ENCODE peak calls at places on chromosomes 6 and 20, in seven cellular contexts. G, N, R, T, P, L and D are unnamed samples.

GRCh38 chr20:12028771-12029170 is 111.1 kb downstream of the BTBD3 start:
- DNase-seq in G (no peak), N (no peak), R (no peak), T (no peak), P (no peak), L (no peak), D (no peak)

GRCh38 chr6:8825726-8826125 is 390.4 kb upstream of the SLC35B3 start:
- DNase-seq in G (no peak), N (no peak), R (no peak), T (no peak), P (no peak), L (no peak), D (no peak)

GRCh38 chr20:31452575-31452974 is 12.1 kb downstream of the DEFB123 start:
- DNase-seq in G (no peak), N (no peak), R (no peak), T (no peak), P (no peak), L (no peak), D (no peak)

GRCh38 chr6:1894954-1895353 is 285.2 kb downstream of the FOXC1 start:
- DNase-seq in G (peak; percentile 66), N (peak; percentile 28), R (no peak), T (peak; percentile 44), P (no peak), L (no peak), D (no peak)

GRCh38 chr20:42844751-42845150 is 345.0 kb downstream of the PTPRT start:
- DNase-seq in G (no peak), N (no peak), R (no peak), T (no peak), P (no peak), L (no peak), D (no peak)

GRCh38 chr6:117326396-117326795 is 61.0 kb downstream of the VGLL2 start:
- DNase-seq in G (no peak), N (no peak), R (no peak), T (no peak), P (no peak), L (no peak), D (no peak)

GRCh38 chr6:15350386-15351083 is 104.7 kb downstream of the JARID2 start:
- DNase-seq in G (no peak), N (no peak), R (no peak), T (no peak), P (no peak), L (no peak), D (no peak)

GRCh38 chr6:96613291-96613999 is 50.5 kb downstream of the FHL5 start:
- DNase-seq in G (no peak), N (no peak), R (no peak), T (no peak), P (peak; percentile 4), L (no peak), D (no peak)

GRCh38 chr20:31862506-31862905 is 7.8 kb downstream of the DUSP15 start:
- DNase-seq in G (no peak), N (no peak), R (no peak), T (no peak), P (no peak), L (no peak), D (no peak)

GRCh38 chr20:39795401-39796272 is 833.5 kb downstream of the DHX35 start:
- DNase-seq in G (peak; percentile 67), N (peak; percentile 59), R (no peak), T (no peak), P (no peak), L (no peak), D (no peak)

GRCh38 chr6:52498538-52499017 is 78.3 kb downstream of the TRAM2 start:
- DNase-seq in G (no peak), N (no peak), R (no peak), T (no peak), P (no peak), L (no peak), D (no peak)

GRCh38 chr6:27726620-27727023 is 185.6 kb downstream of the OR2B2 start:
- DNase-seq in G (peak; percentile 67), N (no peak), R (no peak), T (peak; percentile 44), P (peak; percentile 73), L (no peak), D (no peak)

GRCh38 chr6:169019727-169020491 is 233.7 kb downstream of the THBS2 start:
- DNase-seq in G (no peak), N (no peak), R (peak; percentile 19), T (no peak), P (peak; percentile 36), L (no peak), D (no peak)

GRCh38 chr6:98831057-98832031 is 3.0 kb upstream of the POU3F2 start:
- DNase-seq in G (no peak), N (no peak), R (peak; percentile 60), T (no peak), P (peak; percentile 63), L (no peak), D (no peak)

GRCh38 chr6:140494321-140495085 is 1120.1 kb upstream of the CITED2 start:
- DNase-seq in G (peak; percentile 3), N (no peak), R (no peak), T (no peak), P (no peak), L (no peak), D (no peak)

GRCh38 chr6:170159040-170159965 is 131.6 kb downstream of the DLL1 start:
- DNase-seq in G (no peak), N (no peak), R (no peak), T (no peak), P (no peak), L (no peak), D (no peak)

GRCh38 chr6:104955491-104955890 is 1.4 kb upstream of the LIN28B start:
- DNase-seq in G (no peak), N (no peak), R (peak; percentile 73), T (no peak), P (peak; percentile 83), L (no peak), D (no peak)

GRCh38 chr6:104953410-104953953 is 3.4 kb upstream of the LIN28B start:
- DNase-seq in G (no peak), N (no peak), R (peak; percentile 91), T (no peak), P (peak; percentile 90), L (no peak), D (no peak)

GRCh38 chr6:104954091-104954797 is 2.7 kb upstream of the LIN28B start:
- DNase-seq in G (no peak), N (no peak), R (peak; percentile 49), T (no peak), P (peak; percentile 56), L (no peak), D (no peak)

GRCh38 chr6:104951677-104952076 is 5.2 kb upstream of the LIN28B start:
- DNase-seq in G (no peak), N (no peak), R (no peak), T (no peak), P (no peak), L (no peak), D (no peak)

DNA sequence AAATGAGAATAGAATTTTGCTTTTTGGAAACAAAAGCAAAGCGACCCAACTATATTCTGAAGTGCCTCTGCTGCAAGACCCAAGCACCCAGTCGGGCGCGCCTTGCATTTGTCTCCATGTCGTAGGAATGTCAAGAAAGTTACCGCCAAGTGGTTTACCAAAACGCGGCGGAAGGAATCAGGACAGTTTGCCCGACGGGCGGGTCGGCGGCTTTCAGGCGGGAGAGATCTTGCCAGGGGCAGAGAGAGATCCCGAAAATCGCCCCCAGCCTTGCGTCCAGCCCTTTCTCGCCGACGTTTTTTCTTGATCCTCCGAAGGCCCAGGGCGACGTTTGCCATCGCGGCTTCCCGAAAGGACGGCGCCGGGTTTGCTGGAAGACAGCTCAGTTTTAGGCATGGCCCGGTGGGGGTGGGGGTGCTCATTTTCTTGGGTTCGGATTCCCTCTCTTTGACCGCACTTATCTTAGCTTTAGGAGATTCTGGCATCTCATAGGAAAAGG is 3.9 kb upstream of the LIN28B start:
- DNase-seq in G (no peak), N (no peak), R (peak; percentile 85), T (no peak), P (peak; percentile 95), L (no peak), D (no peak)
- TF ChIP-seq EZH2 in G (peak; percentile 81), N (peak; percentile 97), R (peak; percentile 19), T (no peak), P (no peak), L (peak; percentile 91), D (no peak)

GRCh38 chr6:33278810-33279209 is 1.9 kb downstream of the B3GALT4 start:
- DNase-seq in G (no peak), N (no peak), R (no peak), T (no peak), P (no peak), L (no peak), D (no peak)

GRCh38 chr6:33277663-33278391 is 904 bp downstream of the B3GALT4 start:
- DNase-seq in G (no peak), N (no peak), R (peak; percentile 29), T (peak; percentile 21), P (peak; percentile 46), L (no peak), D (peak; percentile 45)

GRCh38 chr6:33276864-33277662 is at the start of gene B3GALT4:
- DNase-seq in G (peak; percentile 84), N (peak; percentile 63), R (peak; percentile 93), T (peak; percentile 92), P (peak; percentile 92), L (peak; percentile 67), D (peak; percentile 85)

GRCh38 chr6:33279257-33279695 is 2.4 kb downstream of the B3GALT4 start:
- DNase-seq in G (no peak), N (no peak), R (no peak), T (no peak), P (no peak), L (no peak), D (no peak)

GRCh38 chr6:33278392-33278741 is 1.4 kb downstream of the B3GALT4 start:
- DNase-seq in G (no peak), N (no peak), R (no peak), T (peak; percentile 24), P (no peak), L (no peak), D (no peak)
- H3K4me3 ChIP-seq in G (no peak overlapping the region), N (no peak overlapping the region), R (no peak overlapping the region), T (no peak overlapping the region), P (peak overlapping the region; percentile 99), L (no peak overlapping the region), D (no peak overlapping the region)

DNA sequence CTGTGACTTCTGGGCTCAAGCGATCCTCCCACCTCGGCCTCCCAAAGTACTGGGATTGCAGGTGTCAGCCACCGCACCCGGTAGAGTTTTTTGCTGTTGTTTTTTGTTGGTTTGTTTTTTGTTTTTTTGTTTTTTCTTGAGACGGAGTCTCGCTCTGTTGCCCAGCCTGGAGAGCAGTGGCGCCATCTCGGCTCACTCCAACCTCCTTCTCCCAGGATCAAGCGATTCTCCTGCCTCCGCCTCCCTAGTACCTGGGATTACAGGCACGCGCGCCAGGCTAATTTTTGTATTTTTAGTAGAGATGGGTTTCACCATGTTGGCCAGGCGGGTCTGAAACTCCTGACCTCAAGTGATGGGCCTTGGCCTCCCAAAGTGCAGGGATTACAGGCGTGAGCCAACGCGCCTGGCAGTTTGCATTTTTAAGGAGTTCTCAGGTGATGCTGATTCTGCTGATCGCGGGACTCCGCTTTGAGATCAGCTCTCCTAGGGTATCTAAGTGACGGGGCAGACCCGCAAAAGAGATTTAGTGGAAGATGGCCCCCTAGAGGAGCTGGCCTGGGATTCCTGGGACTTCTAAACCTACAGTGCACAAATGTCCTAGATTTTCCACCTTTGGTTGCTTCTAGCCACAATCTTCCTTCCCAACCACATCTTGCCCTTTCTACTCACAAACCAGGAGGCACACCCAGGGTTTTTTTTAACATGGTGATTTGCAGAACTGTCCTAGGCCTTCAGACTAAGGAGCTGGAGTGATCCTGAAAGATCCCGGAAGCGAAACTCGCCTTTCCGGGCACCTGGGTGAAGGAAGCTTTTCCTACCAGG is 45.2 kb downstream of the DPPA5 start:
- DNase-seq in G (peak; percentile 50), N (no peak), R (peak; percentile 58), T (peak; percentile 47), P (peak; percentile 77), L (peak; percentile 4), D (peak; percentile 50)
- H3K27me3 ChIP-seq in G (no peaks in the 10 kb centered on the region), N (no peaks in the 10 kb centered on the region), R (no peaks in the 10 kb centered on the region), T (no peaks in the 10 kb centered on the region), P (peaks cover 25% of the 10 kb centered on the region), L (no peaks in the 10 kb centered on the region), D (no peaks in the 10 kb centered on the region)

GRCh38 chr6:166167801-166168615 is at the start of gene TBXT:
- DNase-seq in G (peak; percentile 14), N (no peak), R (peak; percentile 84), T (no peak), P (peak; percentile 91), L (no peak), D (peak; percentile 10)
- TF ChIP-seq EZH2 in G (peak; percentile 61), N (peak; percentile 90), R (peak; percentile 97), T (no peak), P (no peak), L (no peak), D (peak; percentile 95)